ENCODE peak calls at places on chromosomes 7 and 10, in five cellular contexts. One of them, this sample, is unnamed.
A peak's percentile ranks its signal among the peaks of the same experiment; 100 is the strongest.

GRCh38 chr10:102850025-102850518 is 4.0 kb upstream of the BORCS7 start:
- DNase-seq in psoas muscle: no peak
- DNase-seq in activated CD8-positive, alpha-beta memory T cell treated with anti-CD3 and anti-CD28 coated beads for 48 hours: no peak
- DNase-seq in iris pigment epithelial cell: no peak
- DNase-seq in GM20000: no peak
- DNase-seq in this sample: no peak

GRCh38 chr10:93742633-93743349 is 14.9 kb upstream of the LGI1 start:
- DNase-seq in psoas muscle: no peak
- DNase-seq in activated CD8-positive, alpha-beta memory T cell treated with anti-CD3 and anti-CD28 coated beads for 48 hours: no peak
- DNase-seq in iris pigment epithelial cell: no peak
- DNase-seq in GM20000: no peak
- DNase-seq in this sample: no peak

GRCh38 chr7:91683823-91684222 is 196.7 kb downstream of the MTERF1 start:
- DNase-seq in psoas muscle: no peak
- DNase-seq in activated CD8-positive, alpha-beta memory T cell treated with anti-CD3 and anti-CD28 coated beads for 48 hours: no peak
- DNase-seq in iris pigment epithelial cell: peak; percentile 90
- DNase-seq in GM20000: no peak
- DNase-seq in this sample: peak; percentile 52

GRCh38 chr10:29245476-29245875 is 43.4 kb upstream of the LYZL1 start:
- DNase-seq in psoas muscle: no peak
- DNase-seq in activated CD8-positive, alpha-beta memory T cell treated with anti-CD3 and anti-CD28 coated beads for 48 hours: no peak
- DNase-seq in iris pigment epithelial cell: no peak
- DNase-seq in GM20000: no peak
- DNase-seq in this sample: no peak

GRCh38 chr7:101618207-101618839 is 10.8 kb downstream of the MYL10 start:
- DNase-seq in psoas muscle: no peak
- DNase-seq in activated CD8-positive, alpha-beta memory T cell treated with anti-CD3 and anti-CD28 coated beads for 48 hours: no peak
- DNase-seq in iris pigment epithelial cell: no peak
- DNase-seq in GM20000: no peak
- DNase-seq in this sample: no peak

GRCh38 chr7:1423266-1423811 is 35.9 kb downstream of the MICALL2 start:
- DNase-seq in psoas muscle: no peak
- DNase-seq in activated CD8-positive, alpha-beta memory T cell treated with anti-CD3 and anti-CD28 coated beads for 48 hours: no peak
- DNase-seq in iris pigment epithelial cell: no peak
- DNase-seq in GM20000: no peak
- DNase-seq in this sample: no peak

GRCh38 chr7:18511351-18511750 is 15.8 kb downstream of the HDAC9 start:
- DNase-seq in psoas muscle: no peak
- DNase-seq in activated CD8-positive, alpha-beta memory T cell treated with anti-CD3 and anti-CD28 coated beads for 48 hours: no peak
- DNase-seq in iris pigment epithelial cell: no peak
- DNase-seq in GM20000: no peak
- DNase-seq in this sample: no peak

GRCh38 chr10:13404305-13404759 is 56.2 kb upstream of the SEPHS1 start:
- DNase-seq in psoas muscle: no peak
- DNase-seq in activated CD8-positive, alpha-beta memory T cell treated with anti-CD3 and anti-CD28 coated beads for 48 hours: no peak
- DNase-seq in iris pigment epithelial cell: peak; percentile 55
- DNase-seq in GM20000: no peak
- DNase-seq in this sample: peak; percentile 82

GRCh38 chr7:74625446-74625845 is 32.1 kb upstream of the GTF2I start:
- DNase-seq in psoas muscle: no peak
- DNase-seq in activated CD8-positive, alpha-beta memory T cell treated with anti-CD3 and anti-CD28 coated beads for 48 hours: no peak
- DNase-seq in iris pigment epithelial cell: peak; percentile 71
- DNase-seq in GM20000: no peak
- DNase-seq in this sample: peak; percentile 77

GRCh38 chr10:31583358-31583757 is 264.3 kb downstream of the ZEB1 start:
- DNase-seq in psoas muscle: no peak
- DNase-seq in activated CD8-positive, alpha-beta memory T cell treated with anti-CD3 and anti-CD28 coated beads for 48 hours: no peak
- DNase-seq in iris pigment epithelial cell: no peak
- DNase-seq in GM20000: no peak
- DNase-seq in this sample: no peak

GRCh38 chr7:127629268-127629854 is 11.4 kb upstream of the PAX4 start:
- DNase-seq in psoas muscle: no peak
- DNase-seq in activated CD8-positive, alpha-beta memory T cell treated with anti-CD3 and anti-CD28 coated beads for 48 hours: no peak
- DNase-seq in iris pigment epithelial cell: no peak
- DNase-seq in GM20000: no peak
- DNase-seq in this sample: no peak

This sample was measured in LHCN-M2.